ENCODE peak calls at places on chromosomes 13 and 19, in ten cellular contexts. D, B, H, S, I, A, E, J, V and G are unnamed samples.

GRCh38 chr13:56700324-56700723 is 440.4 kb upstream of the PRR20A start:
- DNase-seq in D (no peak), B (no peak), H (no peak), S (no peak), I (no peak), A (no peak), E (peak), J (no peak), V (no peak), G (no peak)

GRCh38 chr19:17302391-17303166 is 646 bp downstream of the ABHD8 start:
- DNase-seq in D (no peak), B (peak), H (no peak), S (no peak), I (no peak), A (no peak), E (peak), J (peak), V (no peak), G (no peak)

GRCh38 chr13:20573186-20573585 is 6.2 kb downstream of the IFT88 start:
- DNase-seq in D (no peak), B (no peak), H (no peak), S (no peak), I (no peak), A (no peak), E (no peak), J (no peak), V (no peak), G (no peak)

GRCh38 chr19:19750131-19750841 is 17.4 kb upstream of the ZNF14 start:
- DNase-seq in D (no peak), B (no peak), H (no peak), S (no peak), I (no peak), A (no peak), E (no peak), J (no peak), V (no peak), G (no peak)

GRCh38 chr19:43525836-43526771 is 897 bp downstream of the ETHE1 start:
- DNase-seq in D (no peak), B (peak), H (no peak), S (peak), I (no peak), A (peak), E (peak), J (peak), V (peak), G (no peak)

GRCh38 chr13:93304868-93305613 is 78.4 kb downstream of the GPC6 start:
- DNase-seq in D (peak), B (no peak), H (no peak), S (no peak), I (no peak), A (no peak), E (peak), J (no peak), V (no peak), G (peak)

GRCh38 chr19:46620716-46621115 is 4.2 kb downstream of the PTGIR start:
- DNase-seq in D (no peak), B (no peak), H (no peak), S (peak), I (no peak), A (no peak), E (no peak), J (no peak), V (no peak), G (no peak)

GRCh38 chr19:16861875-16862274 is 26.9 kb upstream of the F2RL3 start:
- DNase-seq in D (no peak), B (no peak), H (no peak), S (no peak), I (no peak), A (no peak), E (no peak), J (no peak), V (no peak), G (no peak)

GRCh38 chr19:50510700-50511068 is 307 bp downstream of the JOSD2 start:
- DNase-seq in D (peak), B (no peak), H (no peak), S (no peak), I (no peak), A (no peak), E (no peak), J (no peak), V (no peak), G (peak)

GRCh38 chr13:106129273-106129672 is 406.2 kb downstream of the EFNB2 start:
- DNase-seq in D (no peak), B (no peak), H (no peak), S (no peak), I (no peak), A (no peak), E (no peak), J (no peak), V (no peak), G (peak)

GRCh38 chr13:77729502-77730221 is 32.2 kb downstream of the SLAIN1 start:
- DNase-seq in D (no peak), B (no peak), H (no peak), S (no peak), I (no peak), A (no peak), E (no peak), J (no peak), V (no peak), G (no peak)

GRCh38 chr13:60338754-60339153 is 58.3 kb upstream of the TDRD3 start:
- DNase-seq in D (no peak), B (no peak), H (no peak), S (no peak), I (no peak), A (no peak), E (no peak), J (no peak), V (no peak), G (no peak)

GRCh38 chr19:16836115-16836905 is 7.1 kb downstream of the SIN3B start:
- DNase-seq in D (no peak), B (peak), H (no peak), S (peak), I (no peak), A (no peak), E (no peak), J (no peak), V (peak), G (no peak)

GRCh38 chr13:20426766-20427448 is 98.8 kb downstream of the CRYL1 start:
- DNase-seq in D (no peak), B (no peak), H (peak), S (peak), I (no peak), A (no peak), E (peak), J (no peak), V (no peak), G (no peak)

GRCh38 chr19:5480427-5480836 is 25.2 kb downstream of the ZNRF4 start:
- DNase-seq in D (no peak), B (peak), H (no peak), S (no peak), I (no peak), A (peak), E (peak), J (peak), V (no peak), G (peak)

GRCh38 chr19:47411101-47411500 is 8.2 kb downstream of the MEIS3 start:
- DNase-seq in D (no peak), B (no peak), H (no peak), S (peak), I (no peak), A (no peak), E (no peak), J (no peak), V (no peak), G (no peak)

GRCh38 chr19:10567696-10568443 is 909 bp downstream of the CDKN2D start:
- DNase-seq in D (no peak), B (no peak), H (no peak), S (no peak), I (no peak), A (no peak), E (no peak), J (no peak), V (no peak), G (peak)

GRCh38 chr13:23695711-23696512 is 125.7 kb downstream of the TNFRSF19 start:
- DNase-seq in D (no peak), B (no peak), H (no peak), S (no peak), I (no peak), A (peak), E (peak), J (no peak), V (no peak), G (no peak)

GRCh38 chr19:30335306-30335886 is 36.8 kb upstream of the ZNF536 start:
- DNase-seq in D (no peak), B (no peak), H (no peak), S (no peak), I (no peak), A (no peak), E (no peak), J (no peak), V (no peak), G (no peak)